ENCODE peak calls at places on chromosomes 16 and 17, in five cellular contexts. I is uterus, W is psoas muscle, N is sigmoid colon, Q is spleen. R is an unnamed sample.

GRCh38 chr17:48261297-48261880 is 153.8 kb downstream of the SNX11 start:
- DNase-seq in Q (no peak), I (no peak), W (no peak), N (no peak), R (peak; percentile 47)

GRCh38 chr17:82791532-82791931 is 39.7 kb downstream of the TBCD start:
- DNase-seq in Q (no peak), W (no peak), I (no peak), N (no peak), R (no peak)

GRCh38 chr16:82881517-82881916 is 254.7 kb downstream of the CDH13 start:
- DNase-seq in I (no peak), Q (no peak), N (no peak), W (no peak), R (no peak)

GRCh38 chr17:37848690-37849616 is 75.3 kb upstream of the TBC1D3K start:
- DNase-seq in W (no peak), N (no peak), Q (no peak), I (no peak), R (no peak)

GRCh38 chr17:42535400-42536047 is 517 bp upstream of the NAGLU start:
- DNase-seq in W (no peak), I (no peak), N (no peak), Q (no peak), R (peak; percentile 56)

GRCh38 chr17:9371019-9371418 is 204.6 kb downstream of the STX8 start:
- DNase-seq in Q (no peak), I (no peak), W (no peak), N (no peak), R (no peak)

GRCh38 chr16:86563489-86564345 is 2.9 kb upstream of the FOXC2 start:
- DNase-seq in N (peak; percentile 95), I (peak; percentile 83), W (peak; percentile 82), Q (peak; percentile 93), R (peak; percentile 96)

GRCh38 chr16:17566656-17567450 is 96.1 kb upstream of the XYLT1 start:
- DNase-seq in I (no peak), W (no peak), N (no peak), Q (no peak), R (no peak)

GRCh38 chr17:6018788-6019187 is 51.4 kb upstream of the WSCD1 start:
- DNase-seq in W (no peak), N (no peak), I (no peak), Q (no peak), R (no peak)

GRCh38 chr17:8062435-8062806 is 23.6 kb downstream of the ALOX15B start:
- DNase-seq in N (no peak), W (no peak), Q (no peak), I (no peak), R (no peak)

GRCh38 chr16:2856061-2856670 is 1.8 kb downstream of the PRSS22 start:
- DNase-seq in N (no peak), Q (peak; percentile 56), W (no peak), I (no peak), R (no peak)

GRCh38 chr17:20097362-20097761 is 88.2 kb downstream of the SPECC1 start:
- DNase-seq in W (no peak), I (no peak), Q (no peak), N (no peak), R (no peak)

GRCh38 chr17:39306509-39307212 is 80.9 kb upstream of the STAC2 start:
- DNase-seq in N (no peak), I (no peak), W (no peak), Q (no peak), R (no peak)

GRCh38 chr16:13453938-13454553 is 465.9 kb upstream of the ERCC4 start:
- DNase-seq in I (no peak), Q (no peak), N (no peak), W (no peak), R (no peak)

GRCh38 chr16:9042943-9043680 is 48.3 kb upstream of the HAPSTR1 start:
- DNase-seq in N (no peak), Q (no peak), W (no peak), I (no peak), R (no peak)

GRCh38 chr16:57686577-57686976 is 8.0 kb upstream of the DRC7 start:
- DNase-seq in Q (no peak), I (no peak), W (no peak), N (no peak), R (no peak)

GRCh38 chr16:11291021-11291716 is 10.0 kb upstream of the PRM1 start:
- DNase-seq in W (no peak), Q (no peak), I (no peak), N (no peak), R (no peak)

GRCh38 chr16:67878846-67879245 is 5.8 kb upstream of the NRN1L start:
- DNase-seq in Q (no peak), W (no peak), N (no peak), I (no peak), R (no peak)
- H3K36me3 ChIP-seq in Q (peaks cover 7% of the 10 kb centered on the region), W (peaks cover 75% of the 10 kb centered on the region), N (peaks cover 79% of the 10 kb centered on the region), I (no peaks in the 10 kb centered on the region), R (peaks cover 30% of the 10 kb centered on the region)

DNA sequence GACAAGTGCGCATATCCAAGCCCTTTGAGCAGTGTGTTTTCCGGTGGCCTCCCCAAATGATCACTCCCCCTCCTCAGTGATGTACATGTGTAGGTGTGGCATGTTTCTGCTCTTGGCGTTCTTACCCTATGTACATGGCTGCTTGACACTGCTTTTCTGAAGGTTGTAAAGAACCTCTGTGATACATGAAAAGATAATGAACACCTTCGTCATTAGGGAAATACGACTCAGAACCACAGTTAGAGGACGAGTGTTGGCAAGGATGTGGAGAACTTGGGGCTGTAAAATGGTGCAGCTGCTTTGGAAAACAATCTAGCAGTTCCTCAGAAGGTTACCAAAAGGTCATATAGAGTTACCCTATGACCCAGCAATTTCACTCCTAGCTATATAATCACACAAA is 28.6 kb downstream of the CEP95 start:
- DNase-seq in I (no peak), Q (no peak), N (no peak), W (no peak), R (no peak)
- H3K36me3 ChIP-seq in I (no peaks in the 10 kb centered on the region), Q (no peaks in the 10 kb centered on the region), N (peaks cover 100% of the 10 kb centered on the region), W (peaks cover 98% of the 10 kb centered on the region), R (peaks cover 6% of the 10 kb centered on the region)

GRCh38 chr17:45269912-45270311 is 8.0 kb upstream of the SPATA32 start:
- DNase-seq in W (no peak), I (no peak), N (no peak), Q (no peak), R (no peak)
- H3K36me3 ChIP-seq in W (peaks cover 100% of the 10 kb centered on the region), I (no peaks in the 10 kb centered on the region), N (peaks cover 97% of the 10 kb centered on the region), Q (peaks cover 7% of the 10 kb centered on the region), R (peaks cover 20% of the 10 kb centered on the region)

DNA sequence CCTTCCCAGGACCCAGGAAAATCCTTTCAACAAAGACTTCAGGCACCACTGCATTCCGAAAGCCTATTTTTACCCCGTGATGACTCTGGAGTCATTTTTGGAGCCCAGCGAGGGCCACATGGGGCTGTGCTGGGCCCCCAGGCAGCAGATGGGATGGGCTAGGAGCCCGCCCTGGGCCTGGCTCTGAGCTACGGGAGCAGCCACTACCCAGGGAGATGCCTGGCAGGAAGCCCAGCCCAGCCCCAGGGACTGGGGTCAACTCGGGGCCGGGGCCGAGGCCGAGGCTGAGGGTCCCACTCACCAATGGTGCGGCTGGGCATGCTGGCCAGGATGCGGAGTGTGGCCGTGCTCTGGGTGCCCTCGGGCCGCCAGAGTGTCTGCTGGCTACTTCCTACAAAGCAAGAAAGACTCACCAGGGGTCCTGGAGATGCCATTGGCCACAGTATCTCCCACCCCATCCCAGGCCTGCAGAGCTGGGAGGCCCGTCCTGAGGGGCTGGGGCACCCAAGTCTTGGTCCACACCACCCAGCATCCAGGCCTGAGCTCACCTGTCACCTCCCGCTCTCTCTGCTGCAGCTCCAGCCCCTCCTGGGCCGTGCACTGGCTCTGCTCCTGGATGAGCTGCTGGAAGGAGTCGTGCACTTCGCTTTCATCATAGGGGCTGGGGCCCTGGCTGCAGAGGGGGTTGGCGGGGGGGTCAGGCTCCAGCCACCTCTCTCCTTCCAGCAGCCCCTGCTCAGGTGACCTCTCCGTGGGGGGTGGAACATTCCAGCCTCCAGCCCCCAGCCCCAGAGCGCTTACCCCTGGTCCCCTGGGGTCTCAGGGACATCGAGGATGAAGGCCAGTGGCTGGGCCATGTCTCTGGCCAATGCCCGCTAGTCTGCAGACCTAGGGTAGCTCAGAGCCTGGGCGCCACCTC is 2.3 kb downstream of the TMC6 start:
- DNase-seq in W (no peak), N (no peak), I (no peak), Q (peak; percentile 85), R (no peak)
- H3K36me3 ChIP-seq in W (no peaks in the 10 kb centered on the region), N (peaks cover 5% of the 10 kb centered on the region), I (no peaks in the 10 kb centered on the region), Q (no peaks in the 10 kb centered on the region), R (no peaks in the 10 kb centered on the region)

DNA sequence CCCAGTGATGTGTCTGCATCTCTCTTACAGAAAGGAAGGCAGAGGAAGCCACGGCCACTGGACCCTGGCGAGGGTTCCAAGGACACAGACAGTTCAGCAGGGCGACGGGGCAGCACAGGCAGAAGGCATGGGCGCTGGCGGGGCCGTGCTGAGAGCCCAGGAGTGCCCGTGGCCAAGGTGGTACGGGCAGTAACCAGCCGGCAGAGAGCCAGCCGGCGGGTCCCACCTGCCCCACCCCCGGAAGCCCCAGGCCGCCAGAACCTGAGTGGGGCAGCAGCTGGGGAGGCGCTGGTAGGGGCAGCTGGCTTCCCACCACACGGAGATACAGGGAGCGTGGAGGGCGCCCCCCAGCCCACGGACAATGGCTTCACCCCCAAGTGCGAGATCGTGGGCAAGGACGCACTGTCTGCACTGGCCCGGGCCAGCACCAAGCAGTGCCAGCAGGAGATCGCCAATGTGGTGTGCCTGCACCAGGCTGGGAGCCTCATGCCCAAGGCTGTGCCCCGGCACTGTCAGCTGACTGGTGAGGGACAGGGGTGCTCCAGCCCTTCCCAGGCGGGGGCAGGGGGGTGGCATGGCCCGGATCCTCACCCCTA is 7.8 kb downstream of the XYLT2 start:
- DNase-seq in W (no peak), I (no peak), N (peak; percentile 63), Q (no peak), R (peak; percentile 18)
- H3K36me3 ChIP-seq in W (peaks cover 52% of the 10 kb centered on the region), I (no peaks in the 10 kb centered on the region), N (peaks cover 56% of the 10 kb centered on the region), Q (no peaks in the 10 kb centered on the region), R (no peaks in the 10 kb centered on the region)

GRCh38 chr16:69747115-69747514 is 7.6 kb downstream of the NOB1 start:
- DNase-seq in W (no peak), I (no peak), Q (no peak), N (no peak), R (no peak)
- H3K36me3 ChIP-seq in W (peaks cover 100% of the 10 kb centered on the region), I (no peaks in the 10 kb centered on the region), Q (peaks cover 15% of the 10 kb centered on the region), N (peaks cover 100% of the 10 kb centered on the region), R (peaks cover 11% of the 10 kb centered on the region)

DNA sequence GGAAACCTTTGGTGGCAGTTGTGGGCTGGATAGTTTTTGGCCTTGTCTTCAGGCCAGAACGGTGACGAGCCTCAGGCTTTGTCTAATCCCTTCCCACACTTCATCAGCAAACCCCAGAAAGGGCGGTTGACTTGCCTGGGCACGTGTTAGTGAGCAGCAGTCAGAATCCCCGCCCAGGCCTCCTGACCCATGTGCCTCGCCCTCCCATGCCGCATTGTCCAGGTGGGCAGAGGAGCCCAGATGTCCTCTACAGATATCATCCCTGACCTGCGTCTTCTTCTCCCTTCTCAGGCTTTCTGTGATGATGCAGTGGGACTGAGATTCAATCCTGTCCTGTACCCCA is 82.5 kb downstream of the OR1D5 start:
- DNase-seq in I (no peak), N (peak; percentile 20), Q (peak; percentile 33), W (no peak), R (no peak)
- H3K36me3 ChIP-seq in I (no peaks in the 10 kb centered on the region), N (peaks cover 11% of the 10 kb centered on the region), Q (no peaks in the 10 kb centered on the region), W (no peaks in the 10 kb centered on the region), R (no peaks in the 10 kb centered on the region)

R was measured in mucosa of descending colon.